ENCODE peak calls at places on chromosomes 12 and 14, in four cellular contexts. J, E, U and O are unnamed samples.

GRCh38 chr14:104979758-104980591 is 1.8 kb upstream of the AHNAK2 start:
- DNase-seq in E (no peak), U (no peak), J (peak), O (no peak)

GRCh38 chr12:115598827-115599226 is 678.7 kb downstream of the MED13L start:
- DNase-seq in E (no peak), U (no peak), J (no peak), O (no peak)

GRCh38 chr12:113186033-113186365 is 478 bp downstream of the RITA1 start:
- DNase-seq in J (peak), U (peak), E (no peak), O (no peak)

GRCh38 chr12:6533653-6534157 is 612 bp upstream of the GAPDH start:
- DNase-seq in U (peak), J (peak), E (peak), O (no peak)

GRCh38 chr12:102479099-102479887 is 1.1 kb downstream of the IGF1 start:
- DNase-seq in U (no peak), E (no peak), J (no peak), O (peak)

GRCh38 chr14:90034156-90034555 is 27.6 kb upstream of the KCNK13 start:
- DNase-seq in U (no peak), J (no peak), E (no peak), O (peak)

GRCh38 chr12:56461235-56462159 is 6.9 kb upstream of the SPRYD4 start:
- DNase-seq in U (peak), J (no peak), E (no peak), O (no peak)

GRCh38 chr12:107134558-107134957 is 41.2 kb upstream of the CRY1 start:
- DNase-seq in E (peak), J (peak), U (peak), O (no peak)

GRCh38 chr12:94282675-94283074 is 134.3 kb downstream of the PLXNC1 start:
- DNase-seq in E (no peak), J (no peak), U (no peak), O (no peak)

GRCh38 chr12:103632554-103633216 is 45.6 kb downstream of the STAB2 start:
- DNase-seq in E (peak), J (peak), U (peak), O (peak)

GRCh38 chr14:77653473-77653872 is 37.0 kb upstream of the SPTLC2 start:
- DNase-seq in E (peak), U (no peak), J (no peak), O (no peak)

GRCh38 chr14:59325906-59326305 is 137.4 kb downstream of the DAAM1 start:
- DNase-seq in J (no peak), U (no peak), E (no peak), O (no peak)

GRCh38 chr14:74905595-74906142 is 17.4 kb downstream of the RPS6KL1 start:
- DNase-seq in J (peak), E (peak), U (peak), O (no peak)

GRCh38 chr12:119843100-119843499 is 34.0 kb downstream of the CIT start:
- DNase-seq in U (no peak), E (no peak), J (no peak), O (no peak)

GRCh38 chr12:97465012-97465345 is 2.4 kb downstream of the RMST start:
- DNase-seq in U (no peak), E (no peak), J (no peak), O (no peak)

GRCh38 chr12:131101006-131101405 is 147.3 kb downstream of the ADGRD1 start:
- DNase-seq in E (no peak), J (no peak), U (no peak), O (no peak)

GRCh38 chr14:35342160-35343010 is 50.2 kb downstream of the PSMA6 start:
- DNase-seq in E (no peak), J (no peak), U (no peak), O (no peak)

GRCh38 chr14:41051801-41052200 is 554.9 kb upstream of the LRFN5 start:
- DNase-seq in E (no peak), J (no peak), U (no peak), O (no peak)

GRCh38 chr14:65371784-65372183 is 40.7 kb upstream of the FUT8 start:
- DNase-seq in E (no peak), J (no peak), U (no peak), O (no peak)

GRCh38 chr14:65370890-65371289 is 41.6 kb upstream of the FUT8 start:
- DNase-seq in E (no peak), U (no peak), J (no peak), O (no peak)

GRCh38 chr14:65373011-65373670 is 39.4 kb upstream of the FUT8 start:
- DNase-seq in J (no peak), E (no peak), U (no peak), O (no peak)

GRCh38 chr14:65366802-65367570 is 45.5 kb upstream of the FUT8 start:
- DNase-seq in E (no peak), U (no peak), J (no peak), O (no peak)

GRCh38 chr14:65369560-65369959 is 43.0 kb upstream of the FUT8 start:
- DNase-seq in U (no peak), E (no peak), J (no peak), O (no peak)
- TF ChIP-seq CHD4 in U (no peak), E (no peak), J (no peak), O (no peak)

GRCh38 chr12:105272814-105273416 is 36.9 kb upstream of the APPL2 start:
- DNase-seq in U (no peak), E (peak), J (no peak), O (no peak)

GRCh38 chr12:105274571-105274970 is 38.6 kb upstream of the APPL2 start:
- DNase-seq in J (no peak), U (no peak), E (no peak), O (no peak)

GRCh38 chr12:105272152-105272551 is 36.2 kb upstream of the APPL2 start:
- DNase-seq in U (no peak), E (no peak), J (no peak), O (no peak)

GRCh38 chr12:105271364-105271763 is 35.4 kb upstream of the APPL2 start:
- DNase-seq in E (no peak), J (no peak), U (no peak), O (no peak)

DNA sequence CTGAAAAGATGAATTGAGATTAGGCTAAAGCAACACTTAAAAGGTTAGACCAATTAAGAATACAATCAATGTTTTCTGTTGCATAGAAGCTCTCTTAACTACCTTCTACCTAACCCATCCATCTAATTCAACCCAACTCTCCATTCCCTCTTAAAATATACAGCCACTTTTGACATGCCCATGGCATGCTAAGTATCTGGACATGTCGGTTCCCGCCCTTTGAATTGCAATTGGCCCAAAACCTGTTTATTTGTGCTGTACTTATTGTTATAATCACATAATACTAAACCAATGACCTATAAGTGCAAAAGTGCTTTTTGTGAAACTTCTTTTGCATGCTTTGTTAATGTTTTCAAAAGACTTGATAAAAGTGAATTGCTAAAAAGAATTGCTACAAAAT is 37.6 kb upstream of the APPL2 start:
- DNase-seq in E (no peak), J (no peak), U (no peak), O (no peak)
- TF ChIP-seq CHD4 in E (no peak), J (no peak), U (no peak), O (no peak)

GRCh38 chr12:123089631-123090353 is 61.1 kb downstream of the PITPNM2 start:
- DNase-seq in E (peak), J (peak), U (peak), O (no peak)
- TF ChIP-seq CHD4 in E (no peak), J (no peak), U (no peak), O (no peak)

DNA sequence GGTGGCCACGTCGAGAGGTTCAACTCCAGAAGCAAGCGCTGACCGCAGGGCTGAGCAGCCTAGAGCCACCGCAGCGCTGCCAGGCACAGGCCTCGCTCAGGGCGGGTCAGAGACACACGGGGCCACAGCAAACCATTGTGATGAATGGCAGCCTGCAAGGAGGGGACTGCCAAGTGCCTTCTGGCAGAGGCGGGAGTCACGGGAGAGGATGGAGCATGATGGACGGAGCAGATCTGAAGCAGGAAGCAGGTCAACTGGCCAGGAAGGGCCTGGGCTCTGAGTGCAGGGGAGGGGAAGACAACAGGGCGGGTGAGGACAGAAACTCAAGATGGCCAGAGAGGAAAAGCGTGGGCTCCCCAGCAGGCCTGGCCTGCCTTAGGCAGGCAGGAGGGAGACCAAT is 49.8 kb downstream of the CDC42BPB start:
- DNase-seq in J (no peak), E (no peak), U (no peak), O (no peak)
- TF ChIP-seq CHD4 in J (no peak), E (no peak), U (no peak), O (no peak)

GRCh38 chr12:53789570-53789969 is 37.8 kb upstream of the CISTR start:
- DNase-seq in E (no peak), J (no peak), U (no peak), O (no peak)

GRCh38 chr12:53795927-53796326 is 44.1 kb upstream of the CISTR start:
- DNase-seq in U (no peak), J (no peak), E (no peak), O (no peak)

GRCh38 chr12:53788892-53789291 is 37.1 kb upstream of the CISTR start:
- DNase-seq in U (no peak), E (no peak), J (no peak), O (no peak)

GRCh38 chr12:53793221-53793620 is 41.4 kb upstream of the CISTR start:
- DNase-seq in J (no peak), U (no peak), E (no peak), O (no peak)

DNA sequence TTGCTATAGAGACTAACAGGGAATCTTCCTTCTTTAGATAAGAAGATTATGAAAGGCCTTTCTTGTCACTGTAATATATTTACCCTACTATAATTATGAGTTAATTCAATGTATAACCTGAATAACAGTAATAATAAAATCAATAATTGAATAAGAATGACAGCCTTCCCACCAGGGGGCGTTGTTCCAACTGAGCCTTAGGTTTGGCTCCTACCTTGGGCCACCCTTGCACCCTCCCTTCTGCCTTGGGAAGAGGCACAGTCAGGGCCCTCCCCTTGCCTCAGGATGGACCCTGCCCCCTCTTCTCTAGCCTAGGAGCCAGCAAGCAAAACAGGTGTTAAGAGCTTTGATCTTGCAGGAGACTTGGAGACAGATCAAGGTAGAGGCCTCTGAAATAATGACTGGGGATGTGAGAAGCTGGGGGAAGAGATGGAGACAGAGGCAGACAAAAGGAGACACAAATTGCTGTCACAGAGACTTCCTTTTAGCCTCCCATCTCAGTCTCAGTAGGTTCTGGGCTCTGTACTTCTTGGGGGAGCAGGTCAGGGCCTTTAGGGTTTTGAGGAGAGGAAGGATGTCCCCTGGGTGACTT is 40.1 kb upstream of the CISTR start:
- DNase-seq in U (no peak), J (peak), E (peak), O (no peak)
- TF ChIP-seq CHD4 in U (no peak), J (no peak), E (no peak), O (no peak)

GRCh38 chr14:93965968-93966474 is 10.3 kb downstream of the ASB2 start:
- DNase-seq in J (no peak), U (no peak), E (no peak), O (no peak)
- TF ChIP-seq CHD4 in J (no peak), U (no peak), E (no peak), O (no peak)

DNA sequence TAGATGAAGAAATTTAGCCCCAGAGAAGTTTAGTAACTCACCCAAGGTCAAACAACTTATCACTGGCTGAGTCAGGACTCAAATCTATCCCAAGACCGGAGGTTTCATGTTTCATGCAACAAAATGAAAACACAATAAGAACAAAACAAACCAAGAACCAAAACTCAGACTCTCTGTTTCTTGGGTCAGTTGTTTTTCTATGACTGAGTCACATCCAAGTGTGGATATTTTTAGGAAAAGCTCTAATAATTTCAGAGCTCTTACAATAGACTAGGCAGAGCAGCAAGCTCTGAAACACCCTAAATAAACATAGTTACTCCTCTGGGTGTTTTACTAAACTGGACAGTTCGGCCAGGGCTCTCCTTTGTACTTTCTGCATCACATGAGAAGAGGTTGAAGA is 87.6 kb upstream of the PRB2 start:
- DNase-seq in J (no peak), E (no peak), U (no peak), O (no peak)
- TF ChIP-seq CHD4 in J (no peak), E (no peak), U (no peak), O (no peak)

GRCh38 chr12:88029093-88029665 is at the start of gene C12orf50:
- DNase-seq in E (no peak), U (no peak), J (no peak), O (no peak)
- TF ChIP-seq CHD4 in E (no peak), U (no peak), J (no peak), O (no peak)

GRCh38 chr12:47867496-47867941 is 37.3 kb downstream of the VDR start:
- DNase-seq in E (peak), J (peak), U (no peak), O (no peak)

GRCh38 chr12:47874316-47874715 is 30.5 kb downstream of the VDR start:
- DNase-seq in U (no peak), J (no peak), E (no peak), O (no peak)

GRCh38 chr12:47868552-47869031 is 36.2 kb downstream of the VDR start:
- DNase-seq in E (no peak), U (no peak), J (no peak), O (peak)

GRCh38 chr12:47868041-47868440 is 36.8 kb downstream of the VDR start:
- DNase-seq in U (no peak), J (no peak), E (no peak), O (no peak)

DNA sequence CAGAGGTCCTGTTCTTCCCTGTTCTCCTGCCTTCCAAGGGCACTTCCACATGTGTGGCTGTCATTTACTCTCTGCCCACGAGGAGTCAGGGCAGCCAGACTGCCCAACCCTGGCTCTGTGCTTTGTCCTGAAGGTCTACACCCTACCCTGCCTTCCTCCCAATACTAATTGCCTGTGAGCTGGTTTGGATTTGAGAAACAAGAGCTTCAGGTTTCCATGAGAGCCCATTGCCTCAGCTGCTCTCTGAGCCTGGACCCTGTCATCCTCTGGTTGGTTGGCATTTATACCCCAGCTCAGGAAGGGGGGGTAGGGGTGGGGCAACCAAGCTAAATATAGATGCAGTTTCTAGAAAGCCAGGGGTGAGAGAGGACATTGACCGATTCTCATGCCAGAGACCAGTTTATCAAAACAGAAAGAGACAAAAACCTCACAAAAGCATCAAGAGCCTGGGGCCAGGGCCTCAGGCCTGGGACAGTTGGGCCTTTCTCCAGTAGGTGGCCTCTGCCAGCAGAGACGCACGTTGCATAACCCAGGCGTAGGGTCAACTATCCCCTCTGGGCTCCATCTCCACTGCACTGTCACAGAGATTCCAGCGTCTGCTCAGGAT is 34.5 kb downstream of the VDR start:
- DNase-seq in E (peak), U (peak), J (peak), O (peak)
- TF ChIP-seq CHD4 in E (no peak), U (no peak), J (no peak), O (no peak)

GRCh38 chr12:100840748-100841147 is 46.2 kb downstream of the ANO4 start:
- DNase-seq in J (no peak), U (no peak), E (no peak), O (no peak)

GRCh38 chr12:100843061-100843460 is 48.5 kb downstream of the ANO4 start:
- DNase-seq in U (no peak), E (no peak), J (no peak), O (no peak)

GRCh38 chr12:100845095-100845494 is 50.5 kb downstream of the ANO4 start:
- DNase-seq in U (peak), J (no peak), E (no peak), O (no peak)

DNA sequence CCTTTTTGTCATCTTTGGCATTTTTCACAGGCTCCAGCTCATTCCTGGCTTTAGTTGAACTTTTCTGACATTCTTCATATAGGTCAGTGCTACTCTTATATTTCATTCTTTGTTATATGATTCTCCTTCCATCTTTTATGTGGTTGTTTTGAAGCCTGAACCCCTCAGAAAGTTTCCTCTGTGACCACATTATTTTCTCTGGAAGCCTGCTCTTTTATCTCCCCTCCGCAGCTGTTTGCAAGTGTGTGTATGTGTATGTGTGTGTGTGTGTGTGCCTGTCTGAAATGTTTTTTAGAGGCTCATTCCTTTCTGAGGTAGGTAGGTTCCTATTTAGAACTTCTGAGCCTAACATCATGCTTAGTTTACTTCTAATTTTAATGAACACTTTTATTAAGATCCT is 47.6 kb downstream of the ANO4 start:
- DNase-seq in E (peak), U (no peak), J (no peak), O (no peak)
- TF ChIP-seq CHD4 in E (no peak), U (no peak), J (no peak), O (no peak)